ENCODE peak calls at places on chromosome 7, in four cellular contexts. One of them, this sample, is unnamed.

GRCh38 chr7:132112632-132113031 is 463.6 kb downstream of the PLXNA4 start:
- DNase-seq in brain microvascular endothelial cell: no peak
- DNase-seq in upper lobe of right lung: no peak
- DNase-seq in mammary epithelial cell: no peak
- DNase-seq in this sample: no peak

GRCh38 chr7:144019457-144019856 is 19.3 kb downstream of the OR6B1 start:
- DNase-seq in brain microvascular endothelial cell: peak; percentile 99
- DNase-seq in upper lobe of right lung: no peak
- DNase-seq in mammary epithelial cell: peak; percentile 39
- DNase-seq in this sample: peak; percentile 50

GRCh38 chr7:140033779-140034363 is 28.9 kb downstream of the PARP12 start:
- DNase-seq in brain microvascular endothelial cell: peak; percentile 33
- DNase-seq in upper lobe of right lung: no peak
- DNase-seq in mammary epithelial cell: peak; percentile 94
- DNase-seq in this sample: no peak

GRCh38 chr7:132542895-132543294 is 33.4 kb downstream of the PLXNA4 start:
- DNase-seq in upper lobe of right lung: no peak
- DNase-seq in brain microvascular endothelial cell: no peak
- DNase-seq in mammary epithelial cell: no peak
- DNase-seq in this sample: no peak

GRCh38 chr7:142440219-142441073 is 182.6 kb upstream of the PRSS58 start:
- DNase-seq in upper lobe of right lung: no peak
- DNase-seq in brain microvascular endothelial cell: peak; percentile 78
- DNase-seq in mammary epithelial cell: peak; percentile 48
- DNase-seq in this sample: peak; percentile 88

GRCh38 chr7:24979470-24979862 is 512 bp downstream of the OSBPL3 start:
- DNase-seq in upper lobe of right lung: peak; percentile 85
- DNase-seq in mammary epithelial cell: peak; percentile 80
- DNase-seq in brain microvascular endothelial cell: peak; percentile 47
- DNase-seq in this sample: peak; percentile 90

GRCh38 chr7:3138206-3138605 is 94.5 kb upstream of the CARD11 start:
- DNase-seq in brain microvascular endothelial cell: no peak
- DNase-seq in upper lobe of right lung: no peak
- DNase-seq in mammary epithelial cell: no peak
- DNase-seq in this sample: no peak

GRCh38 chr7:121126201-121126600 is 137.7 kb downstream of the CPED1 start:
- DNase-seq in mammary epithelial cell: no peak
- DNase-seq in upper lobe of right lung: no peak
- DNase-seq in brain microvascular endothelial cell: no peak
- DNase-seq in this sample: no peak

GRCh38 chr7:55572378-55573233 is at the start of gene VOPP1:
- DNase-seq in mammary epithelial cell: peak; percentile 54
- DNase-seq in brain microvascular endothelial cell: peak; percentile 15
- DNase-seq in upper lobe of right lung: peak; percentile 83
- DNase-seq in this sample: peak; percentile 90

GRCh38 chr7:44867073-44867990 is 18.0 kb downstream of the PURB start:
- DNase-seq in mammary epithelial cell: peak; percentile 75
- DNase-seq in brain microvascular endothelial cell: peak; percentile 95
- DNase-seq in upper lobe of right lung: no peak
- DNase-seq in this sample: peak; percentile 83

GRCh38 chr7:7962851-7963250 is 5.7 kb upstream of the GLCCI1 start:
- DNase-seq in brain microvascular endothelial cell: peak; percentile 54
- DNase-seq in upper lobe of right lung: no peak
- DNase-seq in mammary epithelial cell: no peak
- DNase-seq in this sample: peak; percentile 81

GRCh38 chr7:137847418-137848050 is 760 bp upstream of the DGKI start:
- DNase-seq in brain microvascular endothelial cell: no peak
- DNase-seq in upper lobe of right lung: no peak
- DNase-seq in mammary epithelial cell: no peak
- DNase-seq in this sample: no peak

GRCh38 chr7:142898377-142899235 is 13.1 kb upstream of the TRPV6 start:
- DNase-seq in mammary epithelial cell: no peak
- DNase-seq in brain microvascular endothelial cell: no peak
- DNase-seq in upper lobe of right lung: peak; percentile 75
- DNase-seq in this sample: no peak

DNA sequence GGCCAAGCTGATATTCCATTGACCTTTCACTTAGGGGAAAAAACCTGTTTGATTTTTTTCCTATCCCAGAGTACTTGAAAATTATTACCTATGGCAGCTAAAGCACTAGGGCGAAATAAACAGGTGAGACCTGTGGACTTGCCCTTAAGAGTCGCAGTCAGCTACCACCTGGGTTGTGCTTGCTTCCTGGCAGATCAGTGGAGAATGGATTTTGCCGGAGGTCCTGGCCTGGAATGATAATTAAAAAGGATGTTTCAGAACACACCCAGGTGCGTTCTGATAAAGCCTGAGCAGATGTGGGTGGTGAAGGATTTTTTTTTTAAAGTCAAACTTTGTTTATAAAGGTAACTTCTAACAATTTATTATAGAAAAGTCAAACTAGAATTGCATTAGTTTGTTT is 59.1 kb downstream of the AUTS2 start:
- DNase-seq in brain microvascular endothelial cell: no peak
- DNase-seq in upper lobe of right lung: no peak
- DNase-seq in mammary epithelial cell: no peak
- DNase-seq in this sample: no peak
- TF ChIP-seq CTCF in brain microvascular endothelial cell: no peak
- TF ChIP-seq CTCF in upper lobe of right lung: no peak
- TF ChIP-seq CTCF in mammary epithelial cell: no peak
- TF ChIP-seq CTCF in this sample: no peak

DNA sequence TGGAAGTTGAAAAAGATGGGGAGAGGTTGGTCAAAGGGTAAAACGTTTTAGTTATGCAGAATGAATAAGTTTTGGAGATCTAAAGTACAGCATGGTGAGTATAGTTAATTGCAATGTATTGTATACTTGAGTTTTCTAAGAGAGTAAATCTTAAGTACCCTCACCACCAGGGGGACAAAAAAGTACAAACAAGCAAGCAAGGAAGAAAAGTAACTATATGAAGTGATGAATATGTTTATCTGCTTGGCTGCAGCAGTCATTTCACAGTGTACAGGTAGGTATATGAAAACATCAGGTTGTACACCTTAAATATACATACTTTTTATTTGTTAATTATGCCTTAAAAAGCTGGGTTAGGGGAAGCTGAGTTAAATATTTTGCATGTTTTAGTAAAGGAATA is 157.3 kb downstream of the PCLO start:
- DNase-seq in upper lobe of right lung: no peak
- DNase-seq in mammary epithelial cell: no peak
- DNase-seq in brain microvascular endothelial cell: no peak
- DNase-seq in this sample: peak; percentile 26
- TF ChIP-seq CTCF in upper lobe of right lung: no peak
- TF ChIP-seq CTCF in mammary epithelial cell: no peak
- TF ChIP-seq CTCF in brain microvascular endothelial cell: peak; percentile 40
- TF ChIP-seq CTCF in this sample: peak; percentile 8

DNA sequence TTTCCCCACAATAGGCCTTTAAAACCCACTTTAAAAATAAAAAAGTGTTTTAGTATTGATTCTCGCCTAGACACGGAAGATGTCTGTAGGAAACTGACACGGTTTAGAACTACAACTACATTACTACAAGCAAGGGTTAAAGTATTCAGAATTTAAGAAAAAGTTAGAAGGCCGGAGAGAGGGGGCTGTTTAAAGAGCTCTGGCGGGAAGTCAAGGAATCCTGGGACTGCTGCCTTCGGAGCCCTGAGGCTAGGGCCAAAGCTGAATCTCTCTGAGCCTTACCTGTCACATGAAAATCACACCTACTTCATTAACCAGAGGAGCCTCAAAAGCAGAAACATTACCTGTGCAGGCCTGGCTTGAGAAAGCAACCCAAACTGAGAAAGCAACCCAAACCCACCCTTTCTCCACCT is 11.9 kb upstream of the DLX6 start:
- DNase-seq in mammary epithelial cell: no peak
- DNase-seq in upper lobe of right lung: no peak
- DNase-seq in brain microvascular endothelial cell: no peak
- DNase-seq in this sample: no peak
- TF ChIP-seq CTCF in mammary epithelial cell: no peak
- TF ChIP-seq CTCF in upper lobe of right lung: no peak
- TF ChIP-seq CTCF in brain microvascular endothelial cell: no peak
- TF ChIP-seq CTCF in this sample: no peak

DNA sequence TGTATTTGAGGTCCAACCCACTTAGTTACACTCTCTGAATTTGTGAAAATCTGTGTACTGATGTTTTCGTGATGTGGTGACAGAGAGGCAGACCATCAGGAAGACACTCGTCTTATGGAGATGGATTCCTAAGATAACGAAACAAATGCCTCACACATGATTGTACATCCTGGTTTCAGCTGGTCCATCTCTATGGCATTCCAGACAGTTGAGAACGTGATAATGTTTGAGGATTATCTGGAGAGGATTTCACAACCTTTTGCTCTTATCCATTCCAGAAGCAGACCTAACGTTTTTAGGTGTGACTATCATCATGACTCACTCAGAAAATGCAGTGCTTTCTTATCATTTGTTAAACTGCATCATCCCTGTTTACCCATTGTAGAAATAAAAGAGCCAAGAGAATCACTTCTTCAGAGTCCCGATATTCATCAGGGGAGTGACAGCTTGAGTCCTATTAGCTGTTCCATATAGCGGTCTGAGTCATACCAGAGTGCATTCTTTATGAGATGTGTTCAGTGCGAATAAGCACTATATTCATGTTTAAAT is 74.5 kb downstream of the BMPER start:
- DNase-seq in upper lobe of right lung: no peak
- DNase-seq in brain microvascular endothelial cell: peak; percentile 95
- DNase-seq in mammary epithelial cell: peak; percentile 56
- DNase-seq in this sample: peak; percentile 96
- TF ChIP-seq CTCF in upper lobe of right lung: no peak
- TF ChIP-seq CTCF in brain microvascular endothelial cell: no peak
- TF ChIP-seq CTCF in mammary epithelial cell: no peak
- TF ChIP-seq CTCF in this sample: no peak

GRCh38 chr7:82109288-82109687 is 334.3 kb downstream of the CACNA2D1 start:
- DNase-seq in mammary epithelial cell: peak; percentile 43
- DNase-seq in upper lobe of right lung: no peak
- DNase-seq in brain microvascular endothelial cell: peak; percentile 22
- DNase-seq in this sample: peak; percentile 54

GRCh38 chr7:82110146-82110823 is 333.3 kb downstream of the CACNA2D1 start:
- DNase-seq in brain microvascular endothelial cell: no peak
- DNase-seq in mammary epithelial cell: no peak
- DNase-seq in upper lobe of right lung: no peak
- DNase-seq in this sample: no peak

GRCh38 chr7:82114237-82114636 is 329.3 kb downstream of the CACNA2D1 start:
- DNase-seq in mammary epithelial cell: no peak
- DNase-seq in upper lobe of right lung: no peak
- DNase-seq in brain microvascular endothelial cell: no peak
- DNase-seq in this sample: no peak
- TF ChIP-seq CTCF in mammary epithelial cell: no peak
- TF ChIP-seq CTCF in upper lobe of right lung: no peak
- TF ChIP-seq CTCF in brain microvascular endothelial cell: no peak
- TF ChIP-seq CTCF in this sample: no peak

GRCh38 chr7:101952355-101953247 is 135.2 kb downstream of the CUX1 start:
- DNase-seq in mammary epithelial cell: peak; percentile 24
- DNase-seq in brain microvascular endothelial cell: peak; percentile 38
- DNase-seq in upper lobe of right lung: no peak
- DNase-seq in this sample: peak; percentile 68

GRCh38 chr7:101948650-101949049 is 131.2 kb downstream of the CUX1 start:
- DNase-seq in mammary epithelial cell: no peak
- DNase-seq in brain microvascular endothelial cell: no peak
- DNase-seq in upper lobe of right lung: no peak
- DNase-seq in this sample: no peak

GRCh38 chr7:101951757-101952156 is 134.3 kb downstream of the CUX1 start:
- DNase-seq in brain microvascular endothelial cell: no peak
- DNase-seq in mammary epithelial cell: no peak
- DNase-seq in upper lobe of right lung: no peak
- DNase-seq in this sample: no peak

GRCh38 chr7:101947899-101948298 is 130.5 kb downstream of the CUX1 start:
- DNase-seq in mammary epithelial cell: no peak
- DNase-seq in brain microvascular endothelial cell: peak; percentile 33
- DNase-seq in upper lobe of right lung: no peak
- DNase-seq in this sample: no peak

GRCh38 chr7:101950450-101951119 is 133.2 kb downstream of the CUX1 start:
- DNase-seq in upper lobe of right lung: no peak
- DNase-seq in mammary epithelial cell: no peak
- DNase-seq in brain microvascular endothelial cell: peak; percentile 49
- DNase-seq in this sample: peak; percentile 62
- TF ChIP-seq CTCF in upper lobe of right lung: no peak
- TF ChIP-seq CTCF in mammary epithelial cell: no peak
- TF ChIP-seq CTCF in brain microvascular endothelial cell: peak; percentile 39
- TF ChIP-seq CTCF in this sample: peak; percentile 20

DNA sequence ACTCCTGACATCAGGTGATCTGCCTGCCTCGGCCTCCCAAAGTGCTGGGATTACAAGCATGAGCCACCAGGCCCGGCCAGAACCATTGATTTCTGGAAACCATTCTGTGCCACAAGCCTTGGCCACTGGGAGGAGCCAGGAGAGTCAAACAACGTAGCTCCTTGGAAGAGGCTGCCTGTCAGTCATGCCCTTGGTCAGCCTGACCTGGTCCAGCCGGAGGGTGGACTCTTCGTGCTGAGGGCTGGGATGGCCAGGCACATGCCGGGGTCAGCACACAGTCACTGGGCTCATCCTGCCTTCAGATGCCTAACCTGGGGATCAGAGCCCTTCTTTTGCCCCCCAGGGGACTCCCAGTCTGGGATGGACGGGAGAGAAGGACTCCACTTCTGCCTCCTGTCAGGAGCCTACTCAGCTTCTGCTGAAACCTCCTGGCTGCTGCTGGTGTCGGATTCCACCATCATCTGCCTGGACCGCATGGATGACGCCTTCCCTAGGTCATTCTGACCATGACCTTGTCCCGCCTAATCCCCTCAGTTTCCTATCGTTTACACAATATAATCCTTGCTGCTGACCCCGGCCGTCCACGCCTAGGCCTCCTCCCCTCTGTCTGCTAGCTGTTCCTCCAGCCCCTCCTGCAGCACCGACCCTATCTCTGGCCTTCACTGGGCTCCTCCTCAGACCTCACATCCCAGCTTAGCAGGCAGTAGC is 30.4 kb downstream of the TMEM270 start:
- DNase-seq in mammary epithelial cell: no peak
- DNase-seq in brain microvascular endothelial cell: no peak
- DNase-seq in upper lobe of right lung: no peak
- DNase-seq in this sample: no peak
- TF ChIP-seq CTCF in mammary epithelial cell: no peak
- TF ChIP-seq CTCF in brain microvascular endothelial cell: peak; percentile 45
- TF ChIP-seq CTCF in upper lobe of right lung: no peak
- TF ChIP-seq CTCF in this sample: no peak

GRCh38 chr7:22090512-22090911 is 144.8 kb upstream of the CDCA7L start:
- DNase-seq in brain microvascular endothelial cell: no peak
- DNase-seq in upper lobe of right lung: no peak
- DNase-seq in mammary epithelial cell: no peak
- DNase-seq in this sample: no peak

GRCh38 chr7:22093003-22093402 is 147.3 kb upstream of the CDCA7L start:
- DNase-seq in upper lobe of right lung: no peak
- DNase-seq in brain microvascular endothelial cell: peak; percentile 10
- DNase-seq in mammary epithelial cell: no peak
- DNase-seq in this sample: peak; percentile 48

GRCh38 chr7:22090107-22090506 is 144.4 kb upstream of the CDCA7L start:
- DNase-seq in upper lobe of right lung: no peak
- DNase-seq in mammary epithelial cell: no peak
- DNase-seq in brain microvascular endothelial cell: no peak
- DNase-seq in this sample: no peak

GRCh38 chr7:22093936-22094335 is 148.2 kb upstream of the CDCA7L start:
- DNase-seq in mammary epithelial cell: no peak
- DNase-seq in brain microvascular endothelial cell: no peak
- DNase-seq in upper lobe of right lung: no peak
- DNase-seq in this sample: no peak

GRCh38 chr7:22094413-22095304 is 149.0 kb upstream of the CDCA7L start:
- DNase-seq in mammary epithelial cell: no peak
- DNase-seq in upper lobe of right lung: no peak
- DNase-seq in brain microvascular endothelial cell: no peak
- DNase-seq in this sample: peak; percentile 89
- TF ChIP-seq CTCF in mammary epithelial cell: peak; percentile 13
- TF ChIP-seq CTCF in upper lobe of right lung: no peak
- TF ChIP-seq CTCF in brain microvascular endothelial cell: peak; percentile 38
- TF ChIP-seq CTCF in this sample: no peak